ENCODE peak calls at places on chromosomes 6 and 20, in seven cellular contexts. G is left ventricle myocardium inferior, I is ovary, C is neural progenitor cell, W is HFF-Myc, A is mesendoderm, B is epithelial cell of esophagus. E is an unnamed sample.

GRCh38 chr20:39004508-39004907 is 42.4 kb downstream of the DHX35 start:
- DNase-seq in G (no peak), I (no peak), C (no peak), W (no peak), A (no peak), B (peak), E (no peak)

GRCh38 chr6:143215363-143215762 is 154.7 kb downstream of the AIG1 start:
- DNase-seq in G (no peak), I (no peak), C (no peak), W (no peak), A (no peak), B (no peak), E (no peak)

GRCh38 chr20:40821438-40821837 is 132.4 kb upstream of the MAFB start:
- DNase-seq in G (no peak), I (no peak), C (no peak), W (no peak), A (no peak), B (no peak), E (no peak)

GRCh38 chr6:155693573-155694428 is 238.2 kb upstream of the NOX3 start:
- DNase-seq in G (no peak), I (no peak), C (no peak), W (no peak), A (no peak), B (no peak), E (no peak)

GRCh38 chr6:153092082-153093013 is 38.7 kb downstream of the RGS17 start:
- DNase-seq in G (no peak), I (no peak), C (no peak), W (peak), A (no peak), B (peak), E (no peak)

GRCh38 chr6:6333498-6333897 is 13.0 kb upstream of the F13A1 start:
- DNase-seq in G (no peak), I (no peak), C (no peak), W (no peak), A (no peak), B (peak), E (no peak)

GRCh38 chr6:25660512-25660911 is 8.5 kb downstream of the SCGN start:
- DNase-seq in G (no peak), I (no peak), C (no peak), W (peak), A (peak), B (peak), E (no peak)

GRCh38 chr6:124056884-124057283 is 253.2 kb downstream of the NKAIN2 start:
- DNase-seq in G (no peak), I (no peak), C (no peak), W (no peak), A (no peak), B (no peak), E (no peak)

GRCh38 chr20:37562695-37563480 is 35.2 kb upstream of the BLCAP start:
- DNase-seq in G (no peak), I (no peak), C (no peak), W (no peak), A (peak), B (no peak), E (no peak)

GRCh38 chr6:166998256-166999144 is 697 bp upstream of the CEP43 start:
- DNase-seq in G (peak), I (peak), C (peak), W (no peak), A (peak), B (peak), E (peak)

GRCh38 chr6:136989591-136990578 is 54.9 kb downstream of the IL20RA start:
- DNase-seq in G (peak), I (peak), C (peak), W (no peak), A (peak), B (no peak), E (peak)

GRCh38 chr20:38859070-38859690 is 53.7 kb downstream of the PPP1R16B start:
- DNase-seq in G (no peak), I (no peak), C (no peak), W (no peak), A (no peak), B (no peak), E (no peak)

GRCh38 chr20:7723284-7723683 is 217.0 kb downstream of the HAO1 start:
- DNase-seq in G (no peak), I (no peak), C (no peak), W (no peak), A (no peak), B (peak), E (no peak)

GRCh38 chr6:111199935-111200822 is 112.9 kb downstream of the SLC16A10 start:
- DNase-seq in G (no peak), I (no peak), C (no peak), W (no peak), A (no peak), B (no peak), E (no peak)

GRCh38 chr6:158631678-158632537 is 12.6 kb downstream of the DYNLT1 start:
- DNase-seq in G (peak), I (peak), C (no peak), W (peak), A (no peak), B (peak), E (peak)

GRCh38 chr20:22966787-22967464 is 68.2 kb upstream of the SSTR4 start:
- DNase-seq in G (no peak), I (no peak), C (no peak), W (no peak), A (no peak), B (peak), E (peak)

GRCh38 chr6:154352898-154353585 is 3.6 kb downstream of the IPCEF1 start:
- DNase-seq in G (no peak), I (no peak), C (no peak), W (no peak), A (no peak), B (no peak), E (peak)

GRCh38 chr6:83051386-83052172 is 14.1 kb downstream of the UBE3D start:
- DNase-seq in G (no peak), I (no peak), C (no peak), W (no peak), A (no peak), B (peak), E (no peak)

GRCh38 chr6:38975621-38976049 is 72.9 kb upstream of the GLP1R start:
- DNase-seq in G (no peak), I (no peak), C (no peak), W (no peak), A (peak), B (no peak), E (no peak)

GRCh38 chr20:52888096-52888495 is 84.1 kb upstream of the TSHZ2 start:
- DNase-seq in G (no peak), I (no peak), C (no peak), W (no peak), A (no peak), B (peak), E (no peak)

GRCh38 chr6:118317581-118318563 is 230.2 kb upstream of the PLN start:
- DNase-seq in G (no peak), I (no peak), C (no peak), W (no peak), A (no peak), B (no peak), E (no peak)

GRCh38 chr6:33320315-33321181 is 3.0 kb upstream of the ZBTB22 start:
- DNase-seq in G (peak), I (peak), C (no peak), W (peak), A (peak), B (peak), E (no peak)

GRCh38 chr20:19913927-19914614 is 103.1 kb upstream of the NAA20 start:
- DNase-seq in G (no peak), I (no peak), C (no peak), W (no peak), A (no peak), B (peak), E (no peak)

GRCh38 chr20:8255945-8256632 is 124.0 kb downstream of the PLCB1 start:
- DNase-seq in G (no peak), I (no peak), C (peak), W (no peak), A (peak), B (peak), E (no peak)

GRCh38 chr20:3313681-3314080 is 74.7 kb upstream of the SLC4A11 start:
- DNase-seq in G (no peak), I (no peak), C (no peak), W (no peak), A (no peak), B (peak), E (no peak)

GRCh38 chr20:33119725-33120720 is 40.6 kb downstream of the BPIFB4 start:
- DNase-seq in G (no peak), I (no peak), C (no peak), W (no peak), A (no peak), B (peak), E (peak)

GRCh38 chr6:79821859-79822258 is 125.5 kb downstream of the ELOVL4 start:
- DNase-seq in G (no peak), I (no peak), C (no peak), W (no peak), A (no peak), B (peak), E (no peak)

GRCh38 chr6:4133941-4134838 is 1.2 kb downstream of the ECI2 start:
- DNase-seq in G (peak), I (peak), C (peak), W (no peak), A (peak), B (peak), E (peak)

GRCh38 chr6:10369896-10370295 is 45.0 kb downstream of the TFAP2A start:
- DNase-seq in G (no peak), I (no peak), C (no peak), W (peak), A (no peak), B (peak), E (no peak)

GRCh38 chr6:151389640-151390275 is 1.6 kb downstream of the ZBTB2 start:
- DNase-seq in G (peak), I (peak), C (peak), W (no peak), A (peak), B (peak), E (no peak)

GRCh38 chr6:13026557-13026956 is 301.8 kb downstream of the TBC1D7 start:
- DNase-seq in G (no peak), I (no peak), C (peak), W (no peak), A (peak), B (no peak), E (no peak)

GRCh38 chr6:17417817-17418216 is 24.4 kb downstream of the CAP2 start:
- DNase-seq in G (no peak), I (no peak), C (peak), W (peak), A (peak), B (peak), E (peak)

GRCh38 chr6:1611572-1612385 is 2.1 kb downstream of the FOXC1 start:
- DNase-seq in G (no peak), I (no peak), C (peak), W (no peak), A (peak), B (peak), E (peak)

GRCh38 chr6:1608976-1609661 is 596 bp upstream of the FOXC1 start:
- DNase-seq in G (no peak), I (peak), C (peak), W (no peak), A (peak), B (no peak), E (peak)

GRCh38 chr6:1611322-1611571 is 1.5 kb downstream of the FOXC1 start:
- DNase-seq in G (no peak), I (no peak), C (peak), W (no peak), A (no peak), B (peak), E (no peak)

GRCh38 chr6:1609662-1610496 is at the start of gene FOXC1:
- DNase-seq in G (peak), I (peak), C (peak), W (peak), A (peak), B (peak), E (peak)

DNA sequence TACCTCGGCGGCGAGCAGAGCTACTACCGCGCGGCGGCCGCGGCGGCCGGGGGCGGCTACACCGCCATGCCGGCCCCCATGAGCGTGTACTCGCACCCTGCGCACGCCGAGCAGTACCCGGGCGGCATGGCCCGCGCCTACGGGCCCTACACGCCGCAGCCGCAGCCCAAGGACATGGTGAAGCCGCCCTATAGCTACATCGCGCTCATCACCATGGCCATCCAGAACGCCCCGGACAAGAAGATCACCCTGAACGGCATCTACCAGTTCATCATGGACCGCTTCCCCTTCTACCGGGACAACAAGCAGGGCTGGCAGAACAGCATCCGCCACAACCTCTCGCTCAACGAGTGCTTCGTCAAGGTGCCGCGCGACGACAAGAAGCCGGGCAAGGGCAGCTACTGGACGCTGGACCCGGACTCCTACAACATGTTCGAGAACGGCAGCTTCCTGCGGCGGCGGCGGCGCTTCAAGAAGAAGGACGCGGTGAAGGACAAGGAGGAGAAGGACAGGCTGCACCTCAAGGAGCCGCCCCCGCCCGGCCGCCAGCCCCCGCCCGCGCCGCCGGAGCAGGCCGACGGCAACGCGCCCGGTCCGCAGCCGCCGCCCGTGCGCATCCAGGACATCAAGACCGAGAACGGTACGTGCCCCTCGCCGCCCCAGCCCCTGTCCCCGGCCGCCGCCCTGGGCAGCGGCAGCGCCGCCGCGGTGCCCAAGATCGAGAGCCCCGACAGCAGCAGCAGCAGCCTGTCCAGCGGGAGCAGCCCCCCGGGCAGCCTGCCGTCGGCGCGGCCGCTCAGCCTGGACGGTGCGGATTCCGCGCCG is 994 bp downstream of the FOXC1 start:
- DNase-seq in G (no peak), I (peak), C (peak), W (no peak), A (no peak), B (peak), E (peak)
- H3K4me3 ChIP-seq in G (peak), I (peak), C (peak), W (peak), A (peak), B (peak), E (peak)

DNA sequence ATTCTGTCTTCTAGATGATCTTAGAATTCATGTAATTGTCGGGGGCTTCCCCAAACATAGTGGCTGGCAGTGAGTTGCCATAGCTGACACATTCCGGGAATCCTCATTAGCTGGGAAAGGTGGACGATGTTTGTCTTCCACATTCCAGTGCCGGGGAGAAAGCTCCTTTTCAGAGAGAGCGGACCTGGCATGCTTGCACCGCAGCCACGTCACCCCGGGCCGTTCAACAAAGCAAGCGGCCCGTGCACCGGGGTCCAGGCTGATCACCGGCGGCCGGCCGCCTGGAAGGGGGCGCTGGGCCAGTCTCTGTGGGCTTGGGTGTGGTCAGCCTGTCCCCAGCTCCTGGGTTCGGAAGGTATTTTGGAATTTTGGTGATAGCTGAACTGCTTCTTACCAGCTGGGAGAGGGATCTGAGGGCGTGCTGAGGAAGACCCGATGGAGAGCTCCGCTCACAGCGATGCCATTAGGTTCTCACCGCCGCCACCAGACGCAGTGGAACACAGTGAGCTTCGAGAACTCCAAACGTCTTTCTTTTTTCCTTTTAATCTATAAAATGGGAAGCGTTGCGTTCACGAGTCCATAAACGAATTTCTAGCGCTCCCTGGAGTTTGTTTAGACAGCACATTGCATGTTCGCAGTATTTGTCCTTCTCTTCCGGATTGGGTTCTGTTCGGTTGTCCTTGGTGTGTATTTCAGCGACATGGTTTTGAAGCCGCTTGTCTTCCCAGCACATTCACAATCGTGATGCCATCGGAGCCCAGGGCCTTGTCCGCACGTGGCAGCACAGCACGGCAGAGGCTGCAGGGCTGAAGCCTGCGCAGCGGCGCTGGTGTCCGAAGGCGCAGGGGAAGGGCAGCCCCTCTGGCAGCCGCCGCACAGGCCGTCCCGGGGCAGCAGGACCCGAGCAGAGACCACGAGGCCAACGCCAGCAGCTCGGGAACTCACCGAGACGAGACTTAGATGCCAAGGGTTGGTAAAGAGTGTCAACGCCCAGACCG is 557.6 kb downstream of the QKI start:
- DNase-seq in G (no peak), I (no peak), C (no peak), W (no peak), A (peak), B (no peak), E (no peak)
- H3K4me3 ChIP-seq in G (no peak), I (no peak), C (no peak), W (no peak), A (no peak), B (no peak), E (no peak)

GRCh38 chr20:10217517-10218410 is 866 bp upstream of the SNAP25 start:
- DNase-seq in G (no peak), I (peak), C (peak), W (no peak), A (peak), B (peak), E (peak)
- H3K4me3 ChIP-seq in G (peak), I (peak), C (peak), W (no peak), A (peak), B (peak), E (peak)

GRCh38 chr20:6007529-6008103 is 46.2 kb downstream of the LRRN4 start:
- DNase-seq in G (no peak), I (no peak), C (no peak), W (no peak), A (no peak), B (no peak), E (no peak)
- H3K4me3 ChIP-seq in G (peak), I (peak), C (peak), W (peak), A (no peak), B (peak), E (peak)

DNA sequence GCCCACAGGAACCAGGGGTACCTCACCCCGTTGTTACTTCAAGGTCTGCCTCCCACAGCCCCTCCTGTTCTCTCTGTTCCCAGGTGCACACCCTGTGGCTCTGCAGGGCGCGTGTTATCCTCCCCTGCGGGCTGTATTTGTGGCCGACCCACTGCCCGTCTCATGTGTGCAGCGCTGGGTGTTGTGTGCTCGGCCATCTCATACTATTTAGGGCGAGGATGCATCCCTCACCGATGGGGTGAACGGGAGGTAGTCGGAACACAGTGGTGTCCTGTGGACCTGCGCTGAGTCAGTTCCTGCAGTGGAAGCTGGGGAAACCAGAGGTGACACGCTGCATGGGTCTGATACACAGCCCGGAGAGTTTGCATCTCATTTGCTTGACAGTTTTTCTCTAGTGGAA is 94.5 kb upstream of the SULF2 start:
- DNase-seq in G (no peak), I (no peak), C (no peak), W (no peak), A (no peak), B (no peak), E (no peak)
- H3K4me3 ChIP-seq in G (no peak), I (no peak), C (no peak), W (no peak), A (no peak), B (no peak), E (no peak)

GRCh38 chr6:37557645-37558114 is 58.0 kb upstream of the CCDC167 start:
- DNase-seq in G (no peak), I (no peak), C (no peak), W (no peak), A (no peak), B (no peak), E (no peak)
- H3K4me3 ChIP-seq in G (no peak), I (no peak), C (no peak), W (no peak), A (no peak), B (no peak), E (no peak)

DNA sequence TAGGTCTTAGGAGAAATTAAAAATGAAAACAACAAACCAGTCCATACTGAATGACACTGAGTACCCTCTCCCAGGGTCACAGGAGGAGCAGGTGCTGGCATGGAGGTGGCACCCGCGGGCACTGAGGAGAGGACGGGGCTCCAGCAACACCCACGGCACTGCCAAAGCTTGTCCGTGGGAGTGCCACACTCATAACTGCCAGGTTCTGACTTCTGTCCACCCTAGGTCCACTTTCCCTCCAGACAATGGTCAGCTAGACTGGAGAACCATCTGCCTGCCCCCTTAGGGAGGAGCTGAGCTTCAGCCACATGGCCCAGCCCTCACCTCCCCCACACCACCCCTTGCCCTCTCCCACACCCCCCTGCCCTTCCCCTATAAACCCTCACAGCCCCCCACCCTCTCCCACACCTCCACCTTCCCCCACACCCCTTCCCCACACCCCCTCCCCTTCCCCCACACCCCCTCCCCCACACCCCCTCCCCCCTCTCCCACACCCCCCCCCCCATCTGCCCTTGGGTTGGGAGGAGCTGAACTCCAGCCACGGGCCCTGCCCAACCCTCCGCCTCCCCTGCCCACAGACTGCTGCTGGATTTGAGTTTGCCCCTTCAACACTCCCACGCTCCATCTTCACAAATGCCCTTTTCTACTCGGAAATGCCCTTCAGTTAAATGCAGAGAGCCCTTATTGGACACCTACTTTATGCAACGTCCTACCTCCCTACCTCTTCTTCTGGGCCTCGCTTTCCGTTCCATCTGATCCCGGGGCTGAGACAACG is 129.6 kb downstream of the TAF4 start:
- DNase-seq in G (peak), I (peak), C (no peak), W (no peak), A (no peak), B (no peak), E (peak)
- H3K4me3 ChIP-seq in G (no peak), I (no peak), C (no peak), W (no peak), A (no peak), B (no peak), E (no peak)

E was measured in endodermal cell.